ENCODE peak calls at places on chromosome 19, in four cellular contexts. G is activated CD4-positive, alpha-beta T cell treated with anti-CD3 and anti-CD28 coated beads, Interleukin-2, amount 50 U/mL, for 1 hour; U is ascending aorta; L is left ventricle myocardium inferior. K is an unnamed sample.

GRCh38 chr19:41877490-41877876 is 404 bp downstream of the CD79A start:
- DNase-seq in G (no peak), L (no peak), U (no peak), K (peak)

GRCh38 chr19:4914736-4915501 is 5.6 kb downstream of the UHRF1 start:
- DNase-seq in U (no peak), L (no peak), G (peak), K (peak)

GRCh38 chr19:18390075-18390909 is 4.3 kb downstream of the GDF15 start:
- DNase-seq in G (no peak), U (no peak), L (no peak), K (no peak)

GRCh38 chr19:19202707-19203011 is 555 bp downstream of the NR2C2AP start:
- DNase-seq in L (no peak), U (no peak), G (no peak), K (no peak)

GRCh38 chr19:29806098-29806866 is 5.5 kb upstream of the CCNE1 start:
- DNase-seq in G (no peak), L (peak), U (no peak), K (no peak)

GRCh38 chr19:812819-813358 is 8.9 kb downstream of the PLPPR3 start:
- DNase-seq in U (no peak), G (no peak), L (no peak), K (no peak)

GRCh38 chr19:39078436-39079200 is 5.5 kb upstream of the ACP7 start:
- DNase-seq in U (no peak), G (no peak), L (no peak), K (no peak)

GRCh38 chr19:16325161-16325527 is 518 bp downstream of the KLF2 start:
- DNase-seq in G (peak), U (no peak), L (peak), K (peak)

GRCh38 chr19:16088351-16088984 is 12.2 kb downstream of the TPM4 start:
- DNase-seq in L (no peak), G (no peak), U (no peak), K (no peak)

GRCh38 chr19:51136333-51136732 is 5.8 kb upstream of the SIGLEC7 start:
- DNase-seq in U (no peak), G (no peak), L (no peak), K (no peak)

GRCh38 chr19:29878973-29879654 is 62.9 kb upstream of the URI1 start:
- DNase-seq in G (no peak), U (no peak), L (no peak), K (no peak)

GRCh38 chr19:38891791-38892190 is 7.6 kb downstream of the SIRT2 start:
- DNase-seq in U (no peak), G (no peak), L (no peak), K (no peak)

GRCh38 chr19:17703823-17704463 is 15.3 kb upstream of the MAP1S start:
- DNase-seq in L (no peak), G (peak), U (no peak), K (peak)

GRCh38 chr19:54420383-54421168 is 5.3 kb downstream of the TTYH1 start:
- DNase-seq in U (no peak), G (no peak), L (peak), K (no peak)

GRCh38 chr19:6091771-6092291 is 18.5 kb downstream of the RFX2 start:
- DNase-seq in G (no peak), U (no peak), L (no peak), K (no peak)

GRCh38 chr19:5964816-5965565 is 12.9 kb downstream of the RANBP3 start:
- DNase-seq in L (no peak), U (no peak), G (no peak), K (no peak)

GRCh38 chr19:41914906-41915247 is 13.4 kb downstream of the ERFL start:
- DNase-seq in L (no peak), G (no peak), U (no peak), K (no peak)

GRCh38 chr19:53019684-53020083 is 6.0 kb downstream of the ERVV-1 start:
- DNase-seq in L (no peak), G (peak), U (no peak), K (no peak)

GRCh38 chr19:42422576-42423461 is 4.4 kb downstream of the LIPE start:
- DNase-seq in L (no peak), U (no peak), G (peak), K (no peak)

GRCh38 chr19:13154911-13155471 is 4.8 kb downstream of the IER2 start:
- DNase-seq in G (peak), L (peak), U (peak), K (peak)

GRCh38 chr19:35347171-35347929 is at the start of gene FFAR1:
- DNase-seq in L (no peak), G (peak), U (no peak), K (peak)

GRCh38 chr19:19115954-19116353 is 22.3 kb downstream of the TMEM161A start:
- DNase-seq in U (no peak), G (peak), L (no peak), K (peak)

GRCh38 chr19:32626969-32627368 is 46.0 kb downstream of the PDCD5 start:
- DNase-seq in G (no peak), L (no peak), U (no peak), K (no peak)

GRCh38 chr19:35019144-35019543 is 11.1 kb upstream of the SCN1B start:
- DNase-seq in L (no peak), G (no peak), U (no peak), K (no peak)

GRCh38 chr19:44847144-44848035 is 1.3 kb downstream of the NECTIN2 start:
- DNase-seq in L (peak), U (peak), G (no peak), K (peak)

GRCh38 chr19:39339636-39340035 is 2.6 kb upstream of the SAMD4B start:
- DNase-seq in U (no peak), G (no peak), L (no peak), K (no peak)

GRCh38 chr19:8397746-8398721 is 7.9 kb downstream of the RAB11B start:
- DNase-seq in G (no peak), U (no peak), L (no peak), K (no peak)

GRCh38 chr19:33403221-33403972 is 29.9 kb downstream of the CEBPG start:
- DNase-seq in L (no peak), G (no peak), U (no peak), K (peak)